ENCODE peak calls at places on chromosome 12, in four cellular contexts. S is tibial artery, E is Karpas-422, N is mesendoderm. R is an unnamed sample.

GRCh38 chr12:124863409-124864325 is at the start of gene SCARB1:
- DNase-seq in S (peak; percentile 89), E (peak; percentile 95), N (peak; percentile 86), R (peak; percentile 100)

GRCh38 chr12:32993404-32993803 is 96.8 kb upstream of the PKP2 start:
- DNase-seq in E (no peak), S (no peak), N (no peak), R (no peak)

GRCh38 chr12:4282103-4282891 is 8.7 kb downstream of the CCND2 start:
- DNase-seq in S (no peak), N (no peak), E (no peak), R (peak; percentile 37)

GRCh38 chr12:120759591-120760348 is 34.1 kb downstream of the ACADS start:
- DNase-seq in N (no peak), E (no peak), S (no peak), R (no peak)

GRCh38 chr12:132065609-132066344 is 78.3 kb downstream of the DDX51 start:
- DNase-seq in S (no peak), E (no peak), N (no peak), R (no peak)

GRCh38 chr12:4997939-4998338 is 45.7 kb upstream of the KCNA5 start:
- DNase-seq in S (peak; percentile 89), E (no peak), N (peak; percentile 34), R (no peak)

GRCh38 chr12:52867636-52868035 is 18.8 kb upstream of the KRT78 start:
- DNase-seq in E (no peak), S (peak; percentile 75), N (no peak), R (peak; percentile 79)

GRCh38 chr12:65536876-65537661 is 258.6 kb downstream of the MSRB3 start:
- DNase-seq in E (no peak), N (peak; percentile 25), S (peak; percentile 76), R (no peak)

GRCh38 chr12:42255221-42255874 is 17.3 kb upstream of the YAF2 start:
- DNase-seq in E (no peak), S (no peak), N (no peak), R (no peak)
- H3K27me3 ChIP-seq in E (no peaks in the 10 kb centered on the region), S (no peaks in the 10 kb centered on the region), N (no peaks in the 10 kb centered on the region), R (no peaks in the 10 kb centered on the region)

GRCh38 chr12:109549613-109550309 is 23.5 kb downstream of the MMAB start:
- DNase-seq in S (no peak), N (no peak), E (no peak), R (peak; percentile 68)
- H3K27me3 ChIP-seq in S (peaks cover 39% of the 10 kb centered on the region), N (no peaks in the 10 kb centered on the region), E (no peaks in the 10 kb centered on the region), R (no peaks in the 10 kb centered on the region)

GRCh38 chr12:53993397-53994267 is 6.3 kb upstream of the HOXC9 start:
- DNase-seq in S (no peak), N (no peak), E (no peak), R (peak; percentile 57)

GRCh38 chr12:53994268-53994690 is 5.7 kb upstream of the HOXC9 start:
- DNase-seq in S (no peak), N (no peak), E (no peak), R (peak; percentile 70)

GRCh38 chr12:53990311-53991076 is 5.5 kb downstream of the HOXC10 start:
- DNase-seq in N (no peak), E (no peak), S (no peak), R (no peak)

GRCh38 chr12:53991077-53991460 is 6.1 kb downstream of the HOXC10 start:
- DNase-seq in N (no peak), E (no peak), S (peak; percentile 89), R (no peak)

DNA sequence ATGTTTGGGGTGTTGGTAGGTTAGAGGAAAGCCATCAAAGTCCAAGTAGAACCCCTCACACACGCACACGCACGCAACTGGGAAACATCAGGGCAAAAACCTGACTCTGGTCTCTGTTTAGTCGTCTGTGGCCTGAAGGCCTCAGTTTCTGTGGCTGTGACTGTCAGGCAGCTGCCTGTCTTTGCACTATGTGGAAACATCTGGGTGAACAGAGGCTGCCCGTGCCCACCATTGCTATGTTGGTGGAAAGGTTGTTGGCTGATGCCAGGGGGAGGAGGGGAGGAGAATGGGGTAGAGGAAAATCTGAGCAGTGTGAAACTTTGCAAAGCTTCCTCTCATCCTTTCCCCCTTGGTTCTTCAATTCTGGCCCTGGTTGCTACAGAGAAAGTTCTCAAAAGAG is 7.4 kb downstream of the HOXC10 start:
- DNase-seq in S (no peak), N (no peak), E (no peak), R (no peak)
- H3K27me3 ChIP-seq in S (no peaks in the 10 kb centered on the region), N (peaks cover 95% of the 10 kb centered on the region), E (no peaks in the 10 kb centered on the region), R (peaks cover 100% of the 10 kb centered on the region)

GRCh38 chr12:117098071-117098360 is 1.2 kb downstream of the TESC start:
- DNase-seq in E (peak; percentile 52), N (no peak), S (no peak), R (no peak)

GRCh38 chr12:117096643-117097042 is 2.6 kb downstream of the TESC start:
- DNase-seq in S (no peak), E (no peak), N (no peak), R (no peak)

GRCh38 chr12:117098361-117099217 is 627 bp downstream of the TESC start:
- DNase-seq in S (no peak), N (no peak), E (peak; percentile 77), R (peak; percentile 89)

GRCh38 chr12:117093918-117094630 is 5.1 kb downstream of the TESC start:
- DNase-seq in N (no peak), E (no peak), S (no peak), R (no peak)

DNA sequence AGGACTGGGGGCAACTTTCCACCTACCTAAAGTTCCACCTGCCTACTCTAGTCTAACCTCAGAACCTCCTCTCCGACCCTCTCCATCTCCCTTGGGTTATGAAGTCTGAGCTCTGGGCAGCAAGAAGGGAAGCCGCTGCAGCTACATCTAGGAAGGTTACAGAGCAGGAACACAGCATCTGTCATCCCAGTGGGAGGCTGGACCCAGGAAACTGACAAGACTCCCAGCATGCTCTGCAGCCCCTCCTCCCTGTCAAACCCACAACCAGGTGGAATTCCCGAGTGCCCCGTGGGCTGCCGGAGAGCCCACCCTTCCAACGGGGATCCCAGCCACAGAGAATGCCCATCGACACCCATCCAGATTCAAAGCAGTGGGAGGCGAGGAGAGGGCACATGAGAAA is 2.1 kb downstream of the TESC start:
- DNase-seq in E (no peak), N (no peak), S (no peak), R (peak; percentile 45)
- H3K27me3 ChIP-seq in E (no peaks in the 10 kb centered on the region), N (peaks cover 10% of the 10 kb centered on the region), S (peaks cover 73% of the 10 kb centered on the region), R (peaks cover 20% of the 10 kb centered on the region)

DNA sequence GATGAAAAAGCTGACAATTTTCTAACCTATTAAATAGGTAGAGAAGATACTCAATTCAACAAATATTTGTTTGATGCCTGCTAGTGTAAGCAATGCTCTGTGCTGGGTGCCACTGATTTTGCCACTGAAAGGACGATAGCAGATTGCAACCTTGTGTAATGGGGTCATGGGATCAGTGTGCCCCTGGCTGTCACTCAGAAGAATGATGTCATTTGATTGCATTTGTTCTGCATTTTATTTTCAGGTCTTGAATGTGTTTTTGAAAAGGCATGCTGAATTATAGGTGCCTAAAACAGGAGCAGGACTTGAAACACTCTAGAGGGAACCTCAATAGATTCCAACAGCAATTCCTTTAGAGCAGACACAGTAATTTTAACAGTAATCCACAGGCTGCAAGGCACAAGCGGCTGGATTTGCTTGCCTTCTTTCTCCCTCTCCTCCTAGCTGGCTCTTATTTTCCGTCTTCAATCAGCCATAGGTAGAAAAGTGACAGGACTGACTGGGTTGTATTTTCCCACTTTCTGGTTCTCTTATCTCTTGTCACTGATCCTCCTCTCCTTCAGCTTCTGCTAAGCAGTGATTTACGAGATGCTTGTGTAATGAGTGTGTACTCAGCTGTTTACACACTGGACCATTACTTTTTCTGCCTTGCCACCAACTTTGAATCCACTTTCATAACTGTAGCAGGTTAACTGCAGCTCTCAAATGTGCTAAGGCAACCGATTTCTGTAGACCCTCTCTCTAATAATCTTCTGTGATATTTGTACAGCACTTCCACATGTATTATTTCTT is 4.1 kb downstream of the PLXNC1 start:
- DNase-seq in E (no peak), S (no peak), N (no peak), R (no peak)
- H3K27me3 ChIP-seq in E (peaks cover 2% of the 10 kb centered on the region), S (peaks cover 41% of the 10 kb centered on the region), N (peaks cover 18% of the 10 kb centered on the region), R (peaks cover 52% of the 10 kb centered on the region)

GRCh38 chr12:15783288-15783687 is 5.9 kb downstream of the EPS8 start:
- DNase-seq in E (no peak), S (no peak), N (no peak), R (no peak)

GRCh38 chr12:15789215-15790171 is at the start of gene EPS8:
- DNase-seq in N (peak; percentile 93), E (no peak), S (peak; percentile 96), R (peak; percentile 90)

GRCh38 chr12:15794196-15794595 is 5.0 kb upstream of the EPS8 start:
- DNase-seq in E (no peak), N (no peak), S (no peak), R (no peak)

GRCh38 chr12:15787801-15788200 is 1.4 kb downstream of the EPS8 start:
- DNase-seq in N (no peak), S (no peak), E (no peak), R (no peak)

DNA sequence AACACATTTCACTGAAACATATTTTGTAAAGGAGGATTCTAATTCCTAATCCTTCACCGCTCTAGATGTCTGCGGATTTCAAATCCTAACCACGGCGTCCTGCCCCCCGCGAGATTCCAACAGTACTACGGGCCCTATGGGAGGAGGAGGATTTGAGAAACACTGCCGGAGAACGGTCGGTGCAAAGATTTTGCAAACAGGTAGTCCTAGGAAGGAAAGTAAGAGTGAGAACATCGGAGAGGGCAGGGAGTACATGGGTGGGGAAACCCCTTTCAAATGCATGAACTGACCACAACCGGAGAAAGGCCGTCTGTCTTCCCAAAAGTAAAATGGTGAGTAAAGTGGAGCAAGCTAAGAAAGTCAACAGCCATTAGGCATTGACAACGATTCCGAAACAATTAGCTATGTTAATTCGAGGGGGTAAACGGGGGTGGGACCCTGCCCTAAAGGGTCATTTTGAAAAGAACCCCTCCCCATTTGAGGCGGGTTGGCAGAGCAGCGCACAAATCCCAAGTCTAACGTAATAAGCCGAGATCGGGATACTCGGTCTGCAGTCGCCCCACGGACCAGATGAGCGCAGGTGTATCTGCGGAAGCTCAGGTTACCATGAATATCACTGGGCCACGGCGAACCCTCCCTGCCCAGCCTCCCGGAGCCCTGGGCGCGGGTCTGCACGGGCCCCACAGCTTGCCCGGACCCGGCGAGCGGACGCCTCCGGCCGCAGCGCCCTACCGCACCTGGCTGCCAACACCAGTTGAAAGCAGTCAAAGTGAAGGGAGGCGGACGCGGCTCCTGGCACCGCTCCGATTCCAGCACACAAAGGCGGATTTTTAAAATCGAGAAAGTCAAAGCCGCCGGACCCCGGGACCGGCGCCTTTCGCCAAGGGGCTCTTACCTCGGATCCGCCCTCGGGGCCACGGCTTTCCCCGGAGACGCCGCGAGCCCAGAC is 648 bp downstream of the EPS8 start:
- DNase-seq in N (peak; percentile 53), E (no peak), S (no peak), R (peak; percentile 67)
- H3K27me3 ChIP-seq in N (peaks cover 3% of the 10 kb centered on the region), E (no peaks in the 10 kb centered on the region), S (no peaks in the 10 kb centered on the region), R (peaks cover 34% of the 10 kb centered on the region)

R was measured in H7.